ENCODE peak calls at places on chromosomes 6 and 20, in eight cellular contexts. Q is body of pancreas, W is mesendoderm, V is SJSA1, I is suprapubic skin, E is mammary epithelial cell, R is breast epithelium, A is right cardiac atrium. Z is an unnamed sample.

GRCh38 chr6:152957796-152958195 is 25.0 kb downstream of the FBXO5 start:
- DNase-seq in Q (no peak), W (no peak), V (no peak), I (no peak), E (peak), R (no peak), A (no peak), Z (no peak)

GRCh38 chr20:47529840-47530239 is 28.2 kb downstream of the NCOA3 start:
- DNase-seq in Q (no peak), W (no peak), V (no peak), I (no peak), E (no peak), R (no peak), A (no peak), Z (no peak)

GRCh38 chr6:7846971-7847818 is 63.4 kb downstream of the TXNDC5 start:
- DNase-seq in Q (no peak), W (peak), V (no peak), I (no peak), E (peak), R (no peak), A (no peak), Z (no peak)

GRCh38 chr20:48776306-48776705 is 51.5 kb downstream of the PREX1 start:
- DNase-seq in Q (no peak), W (no peak), V (peak), I (no peak), E (peak), R (no peak), A (no peak), Z (no peak)

GRCh38 chr6:148342146-148343027 is at the start of gene SASH1:
- DNase-seq in Q (peak), W (peak), V (peak), I (peak), E (peak), R (peak), A (peak), Z (peak)

GRCh38 chr6:31079656-31080261 is 32.6 kb downstream of the C6orf15 start:
- DNase-seq in Q (peak), W (peak), V (peak), I (peak), E (peak), R (peak), A (peak), Z (peak)

GRCh38 chr6:37584654-37585522 is 85.2 kb upstream of the CCDC167 start:
- DNase-seq in Q (no peak), W (no peak), V (no peak), I (no peak), E (no peak), R (no peak), A (no peak), Z (no peak)

GRCh38 chr20:49889943-49890650 is 25.2 kb downstream of the SPATA2 start:
- DNase-seq in Q (peak), W (no peak), V (no peak), I (no peak), E (no peak), R (peak), A (no peak), Z (no peak)

GRCh38 chr6:16338577-16339262 is 100.3 kb downstream of the GMPR start:
- DNase-seq in Q (peak), W (peak), V (peak), I (peak), E (peak), R (no peak), A (peak), Z (peak)

GRCh38 chr20:23264545-23264944 is 86.0 kb upstream of the NXT1 start:
- DNase-seq in Q (no peak), W (no peak), V (no peak), I (no peak), E (no peak), R (no peak), A (no peak), Z (no peak)

GRCh38 chr6:24664049-24664987 is 2.4 kb downstream of the TDP2 start:
- DNase-seq in Q (no peak), W (no peak), V (no peak), I (no peak), E (no peak), R (no peak), A (no peak), Z (no peak)

GRCh38 chr6:34155471-34156300 is 9.8 kb upstream of the GRM4 start:
- DNase-seq in Q (no peak), W (no peak), V (no peak), I (peak), E (no peak), R (peak), A (no peak), Z (no peak)

GRCh38 chr6:68141190-68141589 is 493.9 kb upstream of the ADGRB3 start:
- DNase-seq in Q (no peak), W (no peak), V (no peak), I (no peak), E (no peak), R (no peak), A (no peak), Z (no peak)

GRCh38 chr6:1966713-1967112 is 278.7 kb downstream of the GMDS start:
- DNase-seq in Q (no peak), W (no peak), V (no peak), I (no peak), E (no peak), R (no peak), A (no peak), Z (no peak)

GRCh38 chr20:53692465-53693067 is 98.9 kb upstream of the ZNF217 start:
- DNase-seq in Q (no peak), W (peak), V (no peak), I (no peak), E (no peak), R (no peak), A (peak), Z (peak)

GRCh38 chr6:52390361-52390727 is 28.4 kb downstream of the PAQR8 start:
- DNase-seq in Q (no peak), W (no peak), V (no peak), I (no peak), E (peak), R (no peak), A (no peak), Z (no peak)

GRCh38 chr6:86942761-86943526 is 5.6 kb downstream of the HTR1E start:
- DNase-seq in Q (no peak), W (no peak), V (no peak), I (no peak), E (no peak), R (no peak), A (no peak), Z (no peak)

GRCh38 chr20:62133051-62133845 is 9.9 kb downstream of the PSMA7 start:
- DNase-seq in Q (no peak), W (no peak), V (no peak), I (no peak), E (no peak), R (no peak), A (peak), Z (no peak)
- H3K27ac ChIP-seq in Q (no peak), W (no peak), V (no peak), I (peak), E (no peak), R (peak), A (peak), Z (no peak)

DNA sequence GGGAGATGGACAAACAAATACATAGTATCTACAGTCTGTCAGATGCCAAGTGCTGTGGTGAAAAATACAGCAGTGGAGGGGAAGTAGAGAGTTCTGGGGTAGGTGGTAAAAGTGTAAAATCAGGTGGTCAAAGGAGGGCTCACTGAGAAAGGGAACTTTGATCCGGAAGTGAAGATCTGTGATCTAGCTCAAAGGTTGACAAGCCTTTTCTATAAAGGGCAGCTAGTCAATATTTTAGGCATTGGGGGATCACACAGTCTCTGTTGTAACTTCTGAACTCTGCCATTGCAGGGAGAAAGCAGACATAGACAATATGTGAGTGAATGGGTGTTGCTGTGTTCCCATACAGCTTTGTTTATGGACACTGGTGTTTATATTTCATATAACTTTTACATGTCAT is 38.6 kb downstream of the SH3BGRL2 start:
- DNase-seq in Q (no peak), W (no peak), V (no peak), I (no peak), E (no peak), R (no peak), A (no peak), Z (no peak)
- H3K27ac ChIP-seq in Q (no peak), W (no peak), V (no peak), I (no peak), E (no peak), R (no peak), A (no peak), Z (no peak)

DNA sequence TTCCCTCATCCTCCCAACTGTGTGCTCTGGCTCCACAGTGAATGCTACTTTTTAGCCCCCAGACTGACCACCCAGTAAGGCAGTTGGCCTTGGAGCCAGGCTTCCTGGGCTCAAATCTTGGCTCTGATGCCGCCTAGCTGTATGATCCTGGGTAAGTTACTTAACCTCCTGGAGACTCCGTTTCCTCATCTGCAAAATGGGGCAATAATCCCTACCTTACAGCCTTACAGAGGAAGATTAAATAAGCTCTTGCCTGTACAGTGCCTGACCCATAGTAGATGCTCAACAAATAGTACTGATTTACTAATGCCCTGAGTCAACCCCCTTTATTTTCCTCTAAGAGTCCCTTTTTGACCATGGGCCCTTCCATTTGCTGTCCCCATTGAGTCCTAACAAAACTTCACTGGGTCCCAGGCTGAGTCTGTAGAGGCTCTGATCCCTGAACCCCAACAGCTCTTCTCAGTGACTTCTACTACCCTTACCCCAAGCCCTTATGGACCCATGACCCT is 31.2 kb downstream of the FOXP4 start:
- DNase-seq in Q (no peak), W (no peak), V (no peak), I (no peak), E (no peak), R (no peak), A (no peak), Z (no peak)
- H3K27ac ChIP-seq in Q (peak), W (peak), V (peak), I (no peak), E (no peak), R (peak), A (no peak), Z (peak)

GRCh38 chr6:165222315-165223025 is 86.9 kb downstream of the C6orf118 start:
- DNase-seq in Q (no peak), W (no peak), V (no peak), I (no peak), E (no peak), R (no peak), A (no peak), Z (no peak)
- H3K27ac ChIP-seq in Q (no peak), W (no peak), V (no peak), I (no peak), E (no peak), R (no peak), A (no peak), Z (no peak)

GRCh38 chr6:145626857-145627256 is 108.5 kb downstream of the EPM2A start:
- DNase-seq in Q (no peak), W (no peak), V (no peak), I (no peak), E (no peak), R (no peak), A (no peak), Z (no peak)
- H3K27ac ChIP-seq in Q (no peak), W (no peak), V (no peak), I (no peak), E (no peak), R (no peak), A (no peak), Z (no peak)

GRCh38 chr20:62137478-62138203 is 5.6 kb downstream of the PSMA7 start:
- DNase-seq in Q (no peak), W (no peak), V (no peak), I (no peak), E (no peak), R (no peak), A (no peak), Z (no peak)

GRCh38 chr20:62137092-62137384 is 6.2 kb downstream of the PSMA7 start:
- DNase-seq in Q (no peak), W (no peak), V (no peak), I (no peak), E (no peak), R (no peak), A (no peak), Z (no peak)

GRCh38 chr20:62138204-62138543 is 5.0 kb downstream of the PSMA7 start:
- DNase-seq in Q (no peak), W (no peak), V (no peak), I (no peak), E (no peak), R (no peak), A (no peak), Z (no peak)

GRCh38 chr20:62135573-62136266 is 7.5 kb downstream of the PSMA7 start:
- DNase-seq in Q (no peak), W (no peak), V (no peak), I (no peak), E (no peak), R (no peak), A (no peak), Z (no peak)

DNA sequence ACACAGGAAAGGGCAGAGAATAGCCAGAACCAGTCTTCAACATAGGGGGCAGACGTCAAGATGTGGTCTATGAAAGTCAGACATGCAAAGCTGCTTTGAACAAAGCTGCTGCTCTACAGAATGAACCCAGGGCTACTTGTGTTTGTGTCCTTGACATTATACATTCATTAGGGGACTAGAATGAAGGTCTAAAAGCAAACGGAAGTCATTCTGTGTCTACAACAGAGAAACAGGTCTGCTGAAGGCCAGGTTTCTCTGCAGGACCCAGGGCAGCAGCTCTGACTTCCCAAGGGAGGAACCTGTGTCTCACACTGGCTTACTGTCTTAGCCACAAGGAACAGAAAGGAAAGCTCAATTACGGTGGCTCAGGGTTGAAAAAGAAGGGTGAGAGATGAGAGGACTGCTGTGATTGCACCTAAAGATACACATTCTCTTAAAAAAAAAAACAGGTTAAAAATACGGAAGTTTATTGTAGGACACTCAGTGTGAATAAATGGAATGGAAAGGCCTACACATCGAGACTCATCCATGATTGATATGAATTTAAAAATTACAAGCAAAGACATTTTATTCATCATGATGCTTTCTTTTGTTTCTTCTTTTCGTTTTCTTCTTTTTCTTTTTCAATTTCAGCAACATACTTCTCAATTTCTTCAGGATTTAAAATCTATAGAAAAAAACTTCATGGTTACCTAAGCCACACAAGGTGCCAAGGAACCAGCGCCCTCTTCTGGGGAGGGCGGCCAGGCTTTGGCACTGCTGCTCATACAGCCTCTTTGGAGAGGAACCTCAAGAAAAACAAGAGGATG is 6.7 kb downstream of the PSMA7 start:
- DNase-seq in Q (peak), W (peak), V (no peak), I (no peak), E (peak), R (peak), A (peak), Z (no peak)
- H3K27ac ChIP-seq in Q (no peak), W (no peak), V (no peak), I (no peak), E (no peak), R (no peak), A (no peak), Z (no peak)

GRCh38 chr20:63101781-63102719 is 95.3 kb upstream of the BHLHE23 start:
- DNase-seq in Q (peak), W (peak), V (no peak), I (peak), E (peak), R (no peak), A (peak), Z (no peak)
- H3K27ac ChIP-seq in Q (no peak), W (no peak), V (no peak), I (no peak), E (no peak), R (no peak), A (no peak), Z (no peak)

GRCh38 chr6:137926207-137926731 is 59.2 kb downstream of the TNFAIP3 start:
- DNase-seq in Q (no peak), W (peak), V (peak), I (no peak), E (peak), R (no peak), A (no peak), Z (no peak)

GRCh38 chr6:137927777-137928218 is 60.7 kb downstream of the TNFAIP3 start:
- DNase-seq in Q (no peak), W (peak), V (peak), I (no peak), E (peak), R (no peak), A (no peak), Z (no peak)

GRCh38 chr6:137926985-137927384 is 59.9 kb downstream of the TNFAIP3 start:
- DNase-seq in Q (no peak), W (no peak), V (no peak), I (no peak), E (no peak), R (no peak), A (no peak), Z (no peak)

GRCh38 chr6:137925299-137925698 is 58.2 kb downstream of the TNFAIP3 start:
- DNase-seq in Q (no peak), W (no peak), V (no peak), I (no peak), E (no peak), R (no peak), A (no peak), Z (no peak)

DNA sequence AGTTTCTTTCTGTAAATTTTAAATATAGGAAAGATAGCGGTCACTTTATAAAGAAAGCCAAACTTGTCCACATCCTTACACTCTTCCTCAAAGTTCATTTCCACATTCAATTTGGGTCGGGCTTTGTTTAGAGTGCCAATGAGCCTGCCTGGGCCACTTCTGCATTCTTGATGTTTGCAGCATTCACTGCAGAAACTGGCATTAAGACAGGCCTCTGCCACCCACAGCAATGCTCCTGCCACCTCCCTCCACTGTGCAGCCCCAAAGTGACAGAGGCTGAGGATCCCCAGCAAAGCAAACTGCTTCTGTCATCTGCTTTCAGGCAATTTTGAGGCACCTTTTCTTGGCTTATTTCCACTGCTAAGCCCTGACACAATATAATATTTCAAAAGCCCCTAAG is 61.2 kb downstream of the TNFAIP3 start:
- DNase-seq in Q (no peak), W (no peak), V (no peak), I (no peak), E (no peak), R (no peak), A (no peak), Z (peak)
- H3K27ac ChIP-seq in Q (no peak), W (no peak), V (peak), I (no peak), E (no peak), R (no peak), A (no peak), Z (no peak)